ENCODE peak calls at places on chromosome 2, in four cellular contexts. P is A549, W is K562, M is HepG2. C is an unnamed sample.

GRCh38 chr2:42216712-42217111 is 47.6 kb downstream of the EML4 start:
- DNase-seq in P (no peak), W (no peak), M (no peak), C (no peak)

GRCh38 chr2:127690696-127691095 is 10.6 kb upstream of the SFT2D3 start:
- DNase-seq in P (no peak), W (no peak), M (no peak), C (no peak)

GRCh38 chr2:96207778-96208143 is 866 bp downstream of the STARD7 start:
- DNase-seq in P (no peak), W (no peak), M (no peak), C (no peak)

GRCh38 chr2:56133931-56134629 is 49.7 kb upstream of the CCDC85A start:
- DNase-seq in P (no peak), W (peak), M (no peak), C (no peak)

GRCh38 chr2:74416721-74417120 is 4.7 kb downstream of the C2orf81 start:
- DNase-seq in P (no peak), W (no peak), M (no peak), C (no peak)

GRCh38 chr2:24919100-24919976 is 699 bp downstream of the ADCY3 start:
- DNase-seq in P (peak), W (peak), M (no peak), C (no peak)

GRCh38 chr2:64615206-64615763 is 38.4 kb downstream of the SERTAD2 start:
- DNase-seq in P (no peak), W (no peak), M (no peak), C (no peak)

GRCh38 chr2:8003462-8004075 is 678.3 kb upstream of the ID2 start:
- DNase-seq in P (no peak), W (peak), M (no peak), C (no peak)

GRCh38 chr2:189178726-189179606 is 595 bp downstream of the COL5A2 start:
- DNase-seq in P (peak), W (no peak), M (no peak), C (no peak)

GRCh38 chr2:136764397-136765255 is 719 bp upstream of the THSD7B start:
- DNase-seq in P (no peak), W (no peak), M (no peak), C (no peak)

GRCh38 chr2:39409697-39410389 is 27.2 kb downstream of the MAP4K3 start:
- DNase-seq in P (no peak), W (no peak), M (no peak), C (no peak)

GRCh38 chr2:240846881-240847601 is 21.6 kb upstream of the AGXT start:
- DNase-seq in P (no peak), W (no peak), M (no peak), C (no peak)

GRCh38 chr2:226981731-226982373 is 146.0 kb downstream of the RHBDD1 start:
- DNase-seq in P (no peak), W (peak), M (no peak), C (no peak)

GRCh38 chr2:71971493-71971892 is 176.2 kb downstream of the CYP26B1 start:
- DNase-seq in P (no peak), W (no peak), M (no peak), C (no peak)
- TF ChIP-seq EP300 in P (no peak), W (no peak), M (no peak), C (no peak)

GRCh38 chr2:31286961-31287550 is 53.1 kb downstream of the EHD3 start:
- DNase-seq in P (no peak), W (no peak), M (no peak), C (no peak)
- TF ChIP-seq CHD4 in P (no peak), W (no peak), M (no peak), C (no peak)

DNA sequence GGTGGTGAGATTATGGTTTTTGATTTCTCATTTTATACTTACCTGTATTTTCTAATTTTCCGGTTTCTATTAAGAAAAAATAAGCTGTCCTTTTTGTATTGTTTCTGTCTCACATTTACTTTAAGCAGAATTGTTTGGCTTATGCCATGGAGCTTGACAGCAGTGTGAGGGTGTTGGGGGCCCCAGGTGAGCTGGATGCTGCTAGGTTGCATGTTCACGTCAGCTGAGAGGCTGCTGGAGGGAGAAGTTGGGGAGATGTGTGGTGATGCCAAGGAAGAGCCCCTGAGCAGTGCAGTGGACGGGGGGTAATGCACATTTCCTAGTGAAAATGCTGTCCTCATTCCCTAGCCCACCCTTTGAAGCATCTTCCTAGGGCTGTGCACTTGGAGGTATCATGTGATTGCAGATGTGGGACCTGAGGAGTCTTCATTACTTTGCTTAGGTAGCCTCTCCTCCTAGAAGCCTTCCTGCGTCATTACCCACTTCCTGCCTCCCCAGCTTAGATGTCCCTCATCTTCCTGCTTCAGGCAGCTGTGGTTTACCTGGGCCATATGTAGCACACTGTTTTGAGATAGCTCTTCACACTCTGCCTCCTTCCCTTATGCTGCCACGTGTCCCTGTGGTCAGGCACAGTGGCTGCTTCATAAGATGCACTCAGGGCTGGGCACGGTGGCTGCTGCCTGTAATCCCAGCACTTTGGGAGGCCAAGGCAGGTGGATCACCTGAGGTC is 16.2 kb downstream of the ATG16L1 start:
- DNase-seq in P (no peak), W (no peak), M (no peak), C (peak)
- TF ChIP-seq EP300 in P (no peak), W (no peak), M (no peak), C (no peak)

DNA sequence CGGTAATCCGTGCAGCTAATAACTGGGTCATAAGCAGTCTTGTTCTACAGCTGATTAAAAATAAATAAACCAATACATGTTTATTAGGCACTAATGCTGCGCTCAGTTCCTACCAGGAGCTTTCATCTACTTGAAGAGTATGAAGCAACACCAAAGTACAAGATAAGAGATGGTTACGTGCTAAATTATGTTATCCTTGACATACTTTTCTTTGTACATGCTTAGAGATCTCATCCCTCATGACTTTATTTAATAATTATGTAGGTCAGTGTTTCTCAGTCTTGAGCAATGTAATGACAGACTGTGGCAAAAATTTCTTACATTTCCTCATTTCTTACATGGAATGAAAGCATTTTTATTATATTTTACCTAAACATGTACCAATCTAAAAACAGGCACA is 54.6 kb upstream of the COBLL1 start:
- DNase-seq in P (no peak), W (no peak), M (no peak), C (no peak)
- TF ChIP-seq CHD4 in P (no peak), W (no peak), M (no peak), C (no peak)

GRCh38 chr2:231047270-231047921 is 9.3 kb upstream of the PSMD1 start:
- DNase-seq in P (no peak), W (no peak), M (peak), C (no peak)
- TF ChIP-seq EP300 in P (no peak), W (no peak), M (peak), C (no peak)

GRCh38 chr2:106223347-106223746 is 29.2 kb upstream of the UXS1 start:
- DNase-seq in P (no peak), W (no peak), M (no peak), C (no peak)

GRCh38 chr2:106219813-106220212 is 25.7 kb upstream of the UXS1 start:
- DNase-seq in P (no peak), W (no peak), M (no peak), C (no peak)
- TF ChIP-seq CHD4 in P (no peak), W (no peak), M (no peak), C (no peak)

GRCh38 chr2:150387586-150388288 is 99.7 kb downstream of the RND3 start:
- DNase-seq in P (no peak), W (no peak), M (no peak), C (no peak)

GRCh38 chr2:150391779-150392178 is 95.7 kb downstream of the RND3 start:
- DNase-seq in P (no peak), W (no peak), M (no peak), C (peak)

GRCh38 chr2:150389487-150389886 is 98.0 kb downstream of the RND3 start:
- DNase-seq in P (no peak), W (no peak), M (no peak), C (no peak)

GRCh38 chr2:150385211-150385610 is 102.3 kb downstream of the RND3 start:
- DNase-seq in P (no peak), W (no peak), M (no peak), C (no peak)

GRCh38 chr2:150388289-150388625 is 99.2 kb downstream of the RND3 start:
- DNase-seq in P (no peak), W (no peak), M (no peak), C (no peak)
- TF ChIP-seq EP300 in P (no peak), W (no peak), M (no peak), C (no peak)